ENCODE peak calls at places on chromosomes 6 and 20, in four cellular contexts. M is heart left ventricle, J is neural progenitor cell, P is iPS DF 6.9. E is an unnamed sample.

GRCh38 chr20:25494506-25495188 is 87.2 kb downstream of the GINS1 start:
- DNase-seq in M (no peak), J (no peak), P (no peak), E (no peak)

GRCh38 chr6:117711369-117711768 is 36.1 kb downstream of the NUS1 start:
- DNase-seq in M (no peak), J (no peak), P (no peak), E (peak; percentile 4)

GRCh38 chr6:125974214-125974866 is 12.0 kb upstream of the TRMT11 start:
- DNase-seq in M (no peak), J (peak; percentile 34), P (no peak), E (no peak)

GRCh38 chr20:11443382-11444119 is 474.1 kb upstream of the BTBD3 start:
- DNase-seq in M (no peak), J (peak; percentile 71), P (no peak), E (peak; percentile 2)

GRCh38 chr20:45359406-45360148 is 3.4 kb upstream of the SYS1 start:
- DNase-seq in M (no peak), J (peak; percentile 53), P (no peak), E (no peak)

GRCh38 chr6:42778072-42778471 is 3.8 kb upstream of the BICRAL start:
- DNase-seq in M (no peak), J (no peak), P (no peak), E (no peak)

GRCh38 chr20:44485078-44485829 is 9.6 kb downstream of the TTPAL start:
- DNase-seq in M (no peak), J (no peak), P (no peak), E (no peak)

GRCh38 chr20:58760881-58761280 is 68.3 kb downstream of the NPEPL1 start:
- DNase-seq in M (no peak), J (no peak), P (no peak), E (no peak)

GRCh38 chr6:35140991-35141720 is at the start of gene TCP11:
- DNase-seq in M (peak; percentile 34), J (no peak), P (no peak), E (peak; percentile 63)

GRCh38 chr6:98657764-98658163 is 176.6 kb upstream of the POU3F2 start:
- DNase-seq in M (no peak), J (peak; percentile 80), P (no peak), E (peak; percentile 1)

GRCh38 chr6:6825986-6826901 is 237.7 kb downstream of the LY86 start:
- DNase-seq in M (peak; percentile 58), J (no peak), P (no peak), E (no peak)

GRCh38 chr20:3686867-3687321 is 5.1 kb upstream of the ADAM33 start:
- DNase-seq in M (peak; percentile 85), J (no peak), P (no peak), E (no peak)

E was measured in H7.